ENCODE peak calls at places on chromosome 16, in ten cellular contexts. R is COR-L47; J is epithelial cell of proximal tubule; K is DMS153; M is MCF 10A; F is anterior cingulate cortex; H is stimulated activated CD8-positive, alpha-beta memory T cell treated with anti-CD3 and anti-CD28 coated beads, Interleukin-15, amount 100 ng/mL, for 4 hours; D is AG04450; V is stimulated activated CD4-positive, alpha-beta T cell treated with anti-CD3 and anti-CD28 coated beads, Interleukin-4, amount 100 ng/mL, for 48 hours; E is cardiac septum. Y is an unnamed sample.

GRCh38 chr16:17177968-17178880 is 292.5 kb downstream of the XYLT1 start:
- DNase-seq in R (no peak), J (no peak), K (no peak), M (no peak), F (no peak), H (no peak), D (no peak), V (no peak), E (no peak), Y (no peak)

GRCh38 chr16:51753382-51753781 is 602.3 kb upstream of the SALL1 start:
- DNase-seq in R (no peak), J (no peak), K (no peak), M (no peak), F (no peak), H (no peak), D (no peak), V (no peak), E (no peak), Y (no peak)

GRCh38 chr16:85430523-85431381 is 182.4 kb upstream of the GSE1 start:
- DNase-seq in R (no peak), J (no peak), K (no peak), M (no peak), F (no peak), H (no peak), D (no peak), V (no peak), E (peak; percentile 72), Y (no peak)

GRCh38 chr16:89257757-89258465 is 40.4 kb downstream of the ZNF778 start:
- DNase-seq in R (no peak), J (no peak), K (no peak), M (no peak), F (no peak), H (no peak), D (no peak), V (no peak), E (no peak), Y (no peak)

GRCh38 chr16:11698271-11698689 is 30.0 kb downstream of the SNN start:
- DNase-seq in R (no peak), J (no peak), K (no peak), M (peak; percentile 19), F (no peak), H (no peak), D (no peak), V (no peak), E (no peak), Y (no peak)

GRCh38 chr16:70160388-70160787 is 13.2 kb upstream of the CLEC18C start:
- DNase-seq in R (no peak), J (no peak), K (no peak), M (no peak), F (no peak), H (no peak), D (no peak), V (no peak), E (peak; percentile 46), Y (no peak)

GRCh38 chr16:17676171-17676570 is 205.4 kb upstream of the XYLT1 start:
- DNase-seq in R (no peak), J (no peak), K (no peak), M (no peak), F (no peak), H (no peak), D (no peak), V (no peak), E (no peak), Y (no peak)

GRCh38 chr16:89442588-89442987 is 47.8 kb downstream of the ANKRD11 start:
- DNase-seq in R (no peak), J (no peak), K (no peak), M (peak; percentile 17), F (no peak), H (no peak), D (no peak), V (no peak), E (no peak), Y (no peak)

GRCh38 chr16:6684076-6684673 is 648.5 kb upstream of the RBFOX1 start:
- DNase-seq in R (no peak), J (peak; percentile 2), K (peak; percentile 9), M (no peak), F (no peak), H (no peak), D (no peak), V (no peak), E (no peak), Y (peak; percentile 7)

GRCh38 chr16:10681310-10682308 is 13.1 kb downstream of the TEKT5 start:
- DNase-seq in R (no peak), J (no peak), K (no peak), M (no peak), F (no peak), H (no peak), D (no peak), V (no peak), E (no peak), Y (no peak)

GRCh38 chr16:1929578-1930337 is 11.5 kb upstream of the HS3ST6 start:
- DNase-seq in R (peak; percentile 58), J (no peak), K (peak; percentile 41), M (peak; percentile 70), F (peak; percentile 66), H (peak; percentile 83), D (peak; percentile 32), V (peak; percentile 88), E (peak; percentile 96), Y (peak; percentile 100)

GRCh38 chr16:23479138-23479537 is 26.1 kb upstream of the COG7 start:
- DNase-seq in R (no peak), J (no peak), K (no peak), M (no peak), F (no peak), H (no peak), D (no peak), V (no peak), E (no peak), Y (no peak)

GRCh38 chr16:10939649-10940206 is 2.5 kb downstream of the DEXI start:
- DNase-seq in R (no peak), J (no peak), K (no peak), M (no peak), F (no peak), H (no peak), D (no peak), V (no peak), E (no peak), Y (no peak)

GRCh38 chr16:77211880-77212735 is 12.9 kb downstream of the SYCE1L start:
- DNase-seq in R (peak; percentile 72), J (no peak), K (peak; percentile 88), M (peak; percentile 70), F (no peak), H (peak; percentile 69), D (no peak), V (peak; percentile 58), E (no peak), Y (peak; percentile 74)

GRCh38 chr16:76193851-76194620 is 83.2 kb upstream of the CNTNAP4 start:
- DNase-seq in R (no peak), J (no peak), K (no peak), M (peak; percentile 41), F (no peak), H (no peak), D (no peak), V (no peak), E (no peak), Y (no peak)

GRCh38 chr16:31134091-31134571 is 1.4 kb downstream of the PRSS8 start:
- DNase-seq in R (peak; percentile 19), J (no peak), K (no peak), M (peak; percentile 67), F (no peak), H (no peak), D (no peak), V (no peak), E (no peak), Y (no peak)

GRCh38 chr16:68289621-68290329 is 21.0 kb downstream of the SLC7A6OS start:
- DNase-seq in R (no peak), J (no peak), K (no peak), M (no peak), F (no peak), H (no peak), D (no peak), V (peak; percentile 56), E (no peak), Y (peak; percentile 63)